ENCODE peak calls at places on chromosomes 3 and 15, in nine cellular contexts. C is neural crest cell; U is fibroblast of lung; F is activated gamma-delta T cell treated with Interleukin-2 at 50 U/mL for 16 hours; D is activated naive CD4-positive, alpha-beta T cell treated with anti-CD3 and anti-CD28 coated beads, Interleukin-2, amount 10 ng/mL, durations not matched to agents 7 days and 5 days; E is caudate nucleus; I is nephron progenitor cell; K is Daoy; P is suprapubic skin. R is an unnamed sample.

GRCh38 chr3:143811602-143812001 is 36.7 kb downstream of the SLC9A9 start:
- DNase-seq in C (no peak), U (peak; percentile 53), F (no peak), D (no peak), E (no peak), I (no peak), K (no peak), P (peak; percentile 80), R (no peak)

GRCh38 chr3:123421353-123422174 is 27.3 kb downstream of the ADCY5 start:
- DNase-seq in C (no peak), U (no peak), F (no peak), D (no peak), E (no peak), I (no peak), K (peak; percentile 39), P (no peak), R (peak; percentile 54)

GRCh38 chr3:157282261-157283191 is 122.6 kb upstream of the CCNL1 start:
- DNase-seq in C (no peak), U (peak; percentile 95), F (no peak), D (no peak), E (no peak), I (no peak), K (peak; percentile 21), P (peak; percentile 79), R (peak; percentile 27)

GRCh38 chr15:57456559-57456958 is 80.3 kb downstream of the CGNL1 start:
- DNase-seq in C (no peak), U (no peak), F (no peak), D (no peak), E (no peak), I (no peak), K (no peak), P (no peak), R (no peak)

GRCh38 chr3:181722156-181722555 is 10.4 kb downstream of the SOX2 start:
- DNase-seq in C (no peak), U (no peak), F (no peak), D (no peak), E (no peak), I (no peak), K (no peak), P (no peak), R (no peak)

GRCh38 chr3:123194552-123194951 is 7.2 kb upstream of the SEC22A start:
- DNase-seq in C (peak; percentile 26), U (peak; percentile 23), F (no peak), D (peak; percentile 24), E (no peak), I (peak; percentile 37), K (peak; percentile 17), P (no peak), R (peak; percentile 25)

GRCh38 chr3:13110678-13111116 is 37.5 kb upstream of the IQSEC1 start:
- DNase-seq in C (no peak), U (no peak), F (peak; percentile 30), D (peak; percentile 33), E (no peak), I (peak; percentile 68), K (peak; percentile 63), P (peak; percentile 18), R (peak; percentile 35)

GRCh38 chr3:31573460-31573779 is 40.7 kb downstream of the STT3B start:
- DNase-seq in C (no peak), U (no peak), F (no peak), D (no peak), E (no peak), I (no peak), K (no peak), P (no peak), R (no peak)

GRCh38 chr15:25136119-25136518 is 181.3 kb downstream of the SNRPN start:
- DNase-seq in C (no peak), U (peak; percentile 28), F (no peak), D (no peak), E (no peak), I (peak; percentile 4), K (peak; percentile 20), P (no peak), R (no peak)

GRCh38 chr15:63157891-63158431 is 684 bp upstream of the RPS27L start:
- DNase-seq in C (peak; percentile 50), U (peak; percentile 87), F (peak; percentile 5), D (peak; percentile 47), E (no peak), I (peak; percentile 49), K (peak; percentile 66), P (peak; percentile 73), R (peak; percentile 84)

GRCh38 chr3:39911465-39912309 is 102.3 kb downstream of the MYRIP start:
- DNase-seq in C (no peak), U (no peak), F (no peak), D (no peak), E (no peak), I (peak; percentile 5), K (no peak), P (no peak), R (peak; percentile 23)

GRCh38 chr3:73681610-73682009 is 56.9 kb upstream of the PDZRN3 start:
- DNase-seq in C (no peak), U (peak; percentile 64), F (no peak), D (no peak), E (no peak), I (no peak), K (no peak), P (no peak), R (no peak)

GRCh38 chr15:35182841-35183479 is 97.9 kb upstream of the NANOGP8 start:
- DNase-seq in C (no peak), U (no peak), F (no peak), D (no peak), E (no peak), I (no peak), K (no peak), P (no peak), R (no peak)

GRCh38 chr3:37032961-37033360 is 39.6 kb downstream of the MLH1 start:
- DNase-seq in C (no peak), U (peak; percentile 64), F (no peak), D (no peak), E (no peak), I (no peak), K (no peak), P (no peak), R (no peak)

R was measured in hepatocyte.